ENCODE peak calls at places on chromosomes 7 and 10, in six cellular contexts. Z is osteocyte; Q is stimulated activated CD4-positive, alpha-beta T cell treated with anti-CD3 and anti-CD28 coated beads, Interleukin-4, amount 100 ng/mL, for 24 hours; S is GM23248; U is iPS-NIHi11; K is Right ventricle myocardium superior. B is an unnamed sample.

GRCh38 chr7:73746378-73746777 is 7.8 kb upstream of the ABHD11 start:
- DNase-seq in S (no peak), K (no peak), Q (no peak), Z (no peak), U (no peak), B (no peak)

GRCh38 chr7:91913612-91914011 is 27.1 kb upstream of the AKAP9 start:
- DNase-seq in U (no peak), Q (no peak), S (peak), K (no peak), Z (no peak), B (no peak)

GRCh38 chr10:5284311-5285057 is 80.3 kb upstream of the UCN3 start:
- DNase-seq in S (peak), Z (no peak), Q (no peak), U (no peak), K (no peak), B (no peak)

GRCh38 chr10:124315599-124316270 is 103.0 kb downstream of the OAT start:
- DNase-seq in Z (peak), U (no peak), Q (no peak), S (no peak), K (no peak), B (no peak)

GRCh38 chr10:118950190-118950658 is 79.3 kb upstream of the NANOS1 start:
- DNase-seq in Q (no peak), K (no peak), S (peak), U (no peak), Z (peak), B (peak)

GRCh38 chr7:128427289-128427891 is 17.6 kb upstream of the IMPDH1 start:
- DNase-seq in K (no peak), Q (peak), U (peak), Z (no peak), S (peak), B (no peak)

GRCh38 chr10:114869500-114869899 is 47.9 kb downstream of the FHIP2A start:
- DNase-seq in K (no peak), Q (no peak), S (peak), Z (no peak), U (no peak), B (no peak)

GRCh38 chr10:13924020-13924725 is 337.4 kb downstream of the PRPF18 start:
- DNase-seq in K (no peak), U (no peak), S (peak), Z (no peak), Q (no peak), B (no peak)

GRCh38 chr10:4512557-4513286 is 313.3 kb upstream of the AKR1E2 start:
- DNase-seq in K (peak), U (peak), S (peak), Z (no peak), Q (no peak), B (no peak)

GRCh38 chr10:18738835-18739234 is 79.6 kb downstream of the ARL5B start:
- DNase-seq in K (no peak), U (no peak), Q (no peak), Z (no peak), S (peak), B (no peak)

GRCh38 chr10:13087986-13088618 is 11.9 kb upstream of the OPTN start:
- DNase-seq in U (no peak), Z (no peak), Q (no peak), K (no peak), S (peak), B (no peak)

GRCh38 chr10:62708569-62708968 is 96.0 kb upstream of the ADO start:
- DNase-seq in Q (no peak), K (no peak), S (no peak), U (no peak), Z (no peak), B (no peak)

GRCh38 chr7:115471891-115472290 is 550.0 kb downstream of the MDFIC start:
- DNase-seq in K (no peak), Q (no peak), S (peak), Z (no peak), U (no peak), B (no peak)

GRCh38 chr10:86583983-86584382 is 62.4 kb upstream of the WAPL start:
- DNase-seq in S (no peak), K (no peak), Z (no peak), Q (no peak), U (peak), B (no peak)

GRCh38 chr10:110147961-110148360 is 59.4 kb upstream of the MXI1 start:
- DNase-seq in Q (no peak), Z (no peak), S (no peak), K (no peak), U (no peak), B (no peak)

GRCh38 chr7:4123823-4124222 is 558.3 kb upstream of the FOXK1 start:
- DNase-seq in Z (no peak), Q (no peak), U (no peak), S (no peak), K (no peak), B (no peak)

GRCh38 chr7:43868681-43869017 is 668 bp downstream of the MRPS24 start:
- DNase-seq in Q (no peak), U (no peak), K (no peak), S (peak), Z (no peak), B (no peak)

GRCh38 chr7:147438216-147438615 is 1152.3 kb upstream of the C7orf33 start:
- DNase-seq in K (no peak), Z (no peak), U (no peak), Q (no peak), S (peak), B (no peak)

GRCh38 chr7:48964074-48964473 is 39.7 kb downstream of the CDC14C start:
- DNase-seq in Z (no peak), K (no peak), S (no peak), U (no peak), Q (no peak), B (no peak)

B was measured in type B pancreatic cell.